ENCODE peak calls at places on chromosomes 7 and 10, in six cellular contexts. D, G, N, H, A and W are unnamed samples.

GRCh38 chr7:49776994-49777393 is 3.6 kb downstream of the VWC2 start:
- DNase-seq in D (peak), G (peak), N (no peak), H (no peak), A (no peak), W (peak)

GRCh38 chr7:4132221-4132620 is 549.9 kb upstream of the FOXK1 start:
- DNase-seq in D (no peak), G (no peak), N (no peak), H (no peak), A (no peak), W (no peak)

GRCh38 chr10:8063935-8064334 is 9.4 kb downstream of the GATA3 start:
- DNase-seq in D (no peak), G (no peak), N (no peak), H (no peak), A (peak), W (no peak)

GRCh38 chr7:25963733-25964132 is 188.3 kb upstream of the NFE2L3 start:
- DNase-seq in D (no peak), G (no peak), N (no peak), H (no peak), A (no peak), W (no peak)

GRCh38 chr10:87723500-87723899 is 63.8 kb downstream of the PAPSS2 start:
- DNase-seq in D (no peak), G (peak), N (no peak), H (no peak), A (no peak), W (no peak)

GRCh38 chr10:132186488-132187413 is at the start of gene DPYSL4:
- DNase-seq in D (no peak), G (no peak), N (peak), H (no peak), A (no peak), W (no peak)

GRCh38 chr7:47253650-47254080 is 328.2 kb downstream of the TNS3 start:
- DNase-seq in D (peak), G (peak), N (peak), H (no peak), A (peak), W (peak)

GRCh38 chr10:93711891-93712290 is 9.5 kb upstream of the FRA10AC1 start:
- DNase-seq in D (peak), G (no peak), N (peak), H (no peak), A (no peak), W (no peak)

GRCh38 chr10:77575271-77576006 is 62.2 kb downstream of the KCNMA1 start:
- DNase-seq in D (no peak), G (no peak), N (no peak), H (no peak), A (no peak), W (no peak)

GRCh38 chr7:55477781-55478374 is 94.4 kb downstream of the VOPP1 start:
- DNase-seq in D (no peak), G (peak), N (peak), H (no peak), A (no peak), W (no peak)

GRCh38 chr10:19817251-19818046 is 1.2 kb downstream of the PLXDC2 start:
- DNase-seq in D (peak), G (peak), N (peak), H (no peak), A (peak), W (peak)

GRCh38 chr10:454860-455259 is 234.6 kb downstream of the DIP2C start:
- DNase-seq in D (peak), G (no peak), N (peak), H (peak), A (peak), W (no peak)

GRCh38 chr7:72494807-72495206 is 82.7 kb upstream of the CALN1 start:
- DNase-seq in D (no peak), G (no peak), N (no peak), H (no peak), A (no peak), W (no peak)

GRCh38 chr7:77368974-77369373 is 47.2 kb downstream of the GSAP start:
- DNase-seq in D (peak), G (no peak), N (no peak), H (no peak), A (no peak), W (no peak)

GRCh38 chr10:11725912-11726311 is 16.3 kb upstream of the ECHDC3 start:
- DNase-seq in D (no peak), G (no peak), N (no peak), H (no peak), A (no peak), W (no peak)

GRCh38 chr7:30770936-30771858 is at the start of gene MINDY4:
- DNase-seq in D (peak), G (peak), N (peak), H (no peak), A (peak), W (peak)

GRCh38 chr7:32102432-32102851 is 32.2 kb upstream of the PDE1C start:
- DNase-seq in D (no peak), G (no peak), N (no peak), H (no peak), A (no peak), W (peak)

GRCh38 chr7:84144480-84144879 is 50.1 kb downstream of the SEMA3A start:
- DNase-seq in D (peak), G (no peak), N (peak), H (no peak), A (no peak), W (no peak)

GRCh38 chr7:151310578-151310977 is 31.0 kb upstream of the NUB1 start:
- DNase-seq in D (peak), G (no peak), N (peak), H (no peak), A (no peak), W (no peak)

GRCh38 chr7:55187701-55188491 is 169.1 kb downstream of the EGFR start:
- DNase-seq in D (no peak), G (peak), N (no peak), H (no peak), A (no peak), W (peak)

GRCh38 chr7:143049380-143049779 is 2.8 kb upstream of the OR6V1 start:
- DNase-seq in D (no peak), G (no peak), N (no peak), H (no peak), A (no peak), W (peak)

GRCh38 chr7:121278120-121279021 is 50.4 kb upstream of the WNT16 start:
- DNase-seq in D (peak), G (no peak), N (peak), H (no peak), A (no peak), W (no peak)

GRCh38 chr7:112362053-112362650 is 88.1 kb upstream of the IFRD1 start:
- DNase-seq in D (no peak), G (no peak), N (no peak), H (no peak), A (no peak), W (no peak)

GRCh38 chr10:114634607-114634974 is 23.5 kb downstream of the ABLIM1 start:
- DNase-seq in D (peak), G (no peak), N (peak), H (no peak), A (no peak), W (peak)

GRCh38 chr10:927131-927530 is 4.4 kb downstream of the LARP4B start:
- DNase-seq in D (no peak), G (no peak), N (no peak), H (no peak), A (no peak), W (no peak)

GRCh38 chr7:97117372-97118188 is at the start of gene SDHAF3:
- DNase-seq in D (peak), G (peak), N (peak), H (peak), A (peak), W (peak)

GRCh38 chr10:63094405-63094804 is 38.7 kb upstream of the NRBF2 start:
- DNase-seq in D (peak), G (no peak), N (no peak), H (no peak), A (no peak), W (no peak)

GRCh38 chr7:33152087-33152486 is 22.7 kb downstream of the BBS9 start:
- DNase-seq in D (no peak), G (no peak), N (no peak), H (no peak), A (no peak), W (no peak)

GRCh38 chr10:14540611-14541010 is 209.9 kb upstream of the FRMD4A start:
- DNase-seq in D (no peak), G (no peak), N (no peak), H (no peak), A (no peak), W (no peak)

GRCh38 chr7:3239291-3239691 is 61.8 kb upstream of the SDK1 start:
- DNase-seq in D (no peak), G (no peak), N (no peak), H (no peak), A (no peak), W (no peak)

GRCh38 chr7:668139-668871 is 58.2 kb upstream of the DNAAF5 start:
- DNase-seq in D (no peak), G (no peak), N (peak), H (no peak), A (no peak), W (peak)

GRCh38 chr7:5064391-5065106 is 18.9 kb downstream of the RBAK start:
- DNase-seq in D (no peak), G (no peak), N (peak), H (no peak), A (no peak), W (no peak)

GRCh38 chr10:44384601-44385422 is at the start of gene CXCL12:
- DNase-seq in D (peak), G (peak), N (peak), H (no peak), A (peak), W (peak)

GRCh38 chr7:12738665-12739064 is 51.2 kb downstream of the ARL4A start:
- DNase-seq in D (peak), G (no peak), N (no peak), H (no peak), A (no peak), W (no peak)

GRCh38 chr7:102426268-102427031 is 6.9 kb upstream of the ORAI2 start:
- DNase-seq in D (no peak), G (no peak), N (no peak), H (no peak), A (no peak), W (no peak)

GRCh38 chr10:119022846-119023552 is 6.5 kb upstream of the NANOS1 start:
- DNase-seq in D (peak), G (no peak), N (peak), H (no peak), A (no peak), W (no peak)

GRCh38 chr10:129942936-129943724 is 20.9 kb downstream of the EBF3 start:
- DNase-seq in D (no peak), G (no peak), N (no peak), H (no peak), A (peak), W (no peak)

GRCh38 chr10:129942391-129942790 is 21.7 kb downstream of the EBF3 start:
- DNase-seq in D (no peak), G (no peak), N (no peak), H (no peak), A (peak), W (no peak)

GRCh38 chr10:129945941-129946760 is 17.9 kb downstream of the EBF3 start:
- DNase-seq in D (no peak), G (no peak), N (peak), H (no peak), A (peak), W (no peak)

GRCh38 chr10:129946868-129947267 is 17.2 kb downstream of the EBF3 start:
- DNase-seq in D (no peak), G (no peak), N (no peak), H (no peak), A (no peak), W (no peak)

GRCh38 chr10:129945031-129945430 is 19.0 kb downstream of the EBF3 start:
- DNase-seq in D (no peak), G (no peak), N (no peak), H (no peak), A (no peak), W (no peak)
- H3K4me3 ChIP-seq in D (no peak), G (no peak), N (no peak), H (no peak), A (peak), W (no peak)

GRCh38 chr10:53069013-53069412 is 296.4 kb upstream of the MBL2 start:
- DNase-seq in D (no peak), G (no peak), N (no peak), H (no peak), A (no peak), W (no peak)

GRCh38 chr10:53072144-53072543 is 299.6 kb upstream of the MBL2 start:
- DNase-seq in D (no peak), G (no peak), N (no peak), H (no peak), A (no peak), W (no peak)

GRCh38 chr10:53075469-53075868 is 302.9 kb upstream of the MBL2 start:
- DNase-seq in D (no peak), G (no peak), N (no peak), H (no peak), A (no peak), W (no peak)

GRCh38 chr10:53071505-53072125 is 299.0 kb upstream of the MBL2 start:
- DNase-seq in D (no peak), G (peak), N (no peak), H (no peak), A (no peak), W (no peak)
- H3K4me3 ChIP-seq in D (no peak), G (no peak), N (no peak), H (no peak), A (no peak), W (no peak)

GRCh38 chr10:32960022-32960421 is 2.0 kb upstream of the ITGB1 start:
- DNase-seq in D (no peak), G (no peak), N (no peak), H (no peak), A (no peak), W (no peak)

GRCh38 chr10:32962541-32962940 is 4.5 kb upstream of the ITGB1 start:
- DNase-seq in D (no peak), G (no peak), N (no peak), H (no peak), A (no peak), W (no peak)

GRCh38 chr10:32963102-32963501 is 5.1 kb upstream of the ITGB1 start:
- DNase-seq in D (peak), G (no peak), N (peak), H (no peak), A (no peak), W (no peak)

GRCh38 chr10:32961892-32962369 is 3.9 kb upstream of the ITGB1 start:
- DNase-seq in D (peak), G (no peak), N (peak), H (no peak), A (no peak), W (no peak)

GRCh38 chr10:32961343-32961891 is 3.4 kb upstream of the ITGB1 start:
- DNase-seq in D (no peak), G (no peak), N (no peak), H (no peak), A (no peak), W (no peak)
- H3K4me3 ChIP-seq in D (no peak), G (no peak), N (peak), H (peak), A (no peak), W (no peak)

GRCh38 chr10:61994404-61995031 is 93.0 kb downstream of the ARID5B start:
- DNase-seq in D (no peak), G (peak), N (no peak), H (no peak), A (no peak), W (no peak)

GRCh38 chr10:61992059-61992460 is 90.6 kb downstream of the ARID5B start:
- DNase-seq in D (peak), G (peak), N (peak), H (no peak), A (no peak), W (no peak)

GRCh38 chr10:61995093-61995492 is 93.6 kb downstream of the ARID5B start:
- DNase-seq in D (no peak), G (no peak), N (no peak), H (no peak), A (no peak), W (no peak)

GRCh38 chr10:61992683-61993629 is 91.5 kb downstream of the ARID5B start:
- DNase-seq in D (peak), G (peak), N (peak), H (peak), A (no peak), W (no peak)

DNA sequence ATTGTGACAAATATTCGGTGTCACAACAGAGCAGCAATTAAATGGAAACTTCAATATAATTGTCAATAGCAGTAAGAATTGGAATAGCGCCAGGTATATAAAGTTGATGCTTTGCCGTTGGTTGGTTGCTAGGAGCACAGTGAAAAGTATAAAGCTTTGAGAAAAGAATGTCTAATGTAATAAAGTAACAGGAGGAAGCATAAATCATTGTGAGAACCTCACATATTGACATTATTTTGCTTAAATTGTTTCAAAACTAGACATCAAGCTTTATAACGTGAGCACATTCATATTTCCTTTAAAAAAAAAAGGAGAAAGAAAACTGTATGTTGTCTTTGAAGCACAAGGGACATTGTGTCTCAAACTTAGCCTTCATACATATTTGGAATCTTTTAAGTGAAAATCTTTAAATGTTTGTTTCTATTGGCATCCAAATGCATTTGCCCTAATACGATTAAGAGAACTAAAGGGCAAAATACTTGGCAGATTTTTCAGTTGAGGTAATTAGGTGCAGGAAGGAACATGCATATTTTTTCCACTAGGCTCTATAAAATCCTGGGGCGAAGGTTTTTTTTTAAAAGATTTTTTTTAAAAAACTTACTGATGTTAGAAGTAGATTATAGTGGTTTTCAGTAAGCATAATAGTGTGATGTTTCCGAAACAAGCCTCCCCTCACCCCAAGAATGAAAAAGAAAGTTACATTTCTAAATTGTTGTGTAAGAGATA is 92.3 kb downstream of the ARID5B start:
- DNase-seq in D (no peak), G (no peak), N (peak), H (no peak), A (no peak), W (no peak)
- H3K4me3 ChIP-seq in D (no peak), G (no peak), N (peak), H (peak), A (peak), W (peak)

GRCh38 chr10:23194471-23194965 is 2.4 kb downstream of the PTF1A start:
- DNase-seq in D (no peak), G (no peak), N (no peak), H (no peak), A (no peak), W (no peak)

GRCh38 chr10:23191764-23192395 is at the start of gene PTF1A:
- DNase-seq in D (no peak), G (no peak), N (no peak), H (no peak), A (no peak), W (no peak)

GRCh38 chr10:23193435-23194074 is 1.4 kb downstream of the PTF1A start:
- DNase-seq in D (no peak), G (no peak), N (no peak), H (no peak), A (no peak), W (no peak)

GRCh38 chr10:23192396-23192740 is 256 bp downstream of the PTF1A start:
- DNase-seq in D (no peak), G (no peak), N (no peak), H (no peak), A (no peak), W (no peak)

GRCh38 chr10:23192741-23193434 is 776 bp downstream of the PTF1A start:
- DNase-seq in D (peak), G (no peak), N (peak), H (no peak), A (no peak), W (no peak)
- H3K4me3 ChIP-seq in D (no peak), G (no peak), N (no peak), H (no peak), A (peak), W (no peak)